ENCODE peak calls at places on chromosomes 2 and 18, in five cellular contexts. One of them, this sample, is unnamed. For H3K27me3, the result is how much of the 10 kb centered on the place peaks cover.

GRCh38 chr2:168064011-168064998 is 183.1 kb downstream of the STK39 start:
- DNase-seq in heart left ventricle: no peak
- DNase-seq in IMR-90: no peak
- DNase-seq in Panc1: no peak
- DNase-seq in thyroid gland: no peak
- DNase-seq in this sample: no peak

GRCh38 chr18:63518178-63519012 is 23.8 kb upstream of the SERPINB12 start:
- DNase-seq in thyroid gland: peak
- DNase-seq in IMR-90: peak
- DNase-seq in Panc1: peak
- DNase-seq in heart left ventricle: peak
- DNase-seq in this sample: peak

GRCh38 chr2:183606022-183606717 is 481.9 kb downstream of the NUP35 start:
- DNase-seq in Panc1: no peak
- DNase-seq in thyroid gland: no peak
- DNase-seq in heart left ventricle: no peak
- DNase-seq in IMR-90: no peak
- DNase-seq in this sample: no peak

GRCh38 chr2:36338124-36338826 is 17.3 kb upstream of the CRIM1 start:
- DNase-seq in IMR-90: no peak
- DNase-seq in thyroid gland: no peak
- DNase-seq in Panc1: no peak
- DNase-seq in heart left ventricle: no peak
- DNase-seq in this sample: no peak

GRCh38 chr2:143030127-143030526 is 99.1 kb upstream of the ARHGAP15 start:
- DNase-seq in Panc1: no peak
- DNase-seq in heart left ventricle: no peak
- DNase-seq in thyroid gland: no peak
- DNase-seq in IMR-90: peak
- DNase-seq in this sample: no peak

GRCh38 chr2:199811360-199811759 is 39.6 kb downstream of the FTCDNL1 start:
- DNase-seq in IMR-90: no peak
- DNase-seq in heart left ventricle: no peak
- DNase-seq in thyroid gland: no peak
- DNase-seq in Panc1: no peak
- DNase-seq in this sample: no peak

GRCh38 chr2:49798570-49798969 is 644.3 kb upstream of the FSHR start:
- DNase-seq in IMR-90: no peak
- DNase-seq in thyroid gland: no peak
- DNase-seq in heart left ventricle: no peak
- DNase-seq in Panc1: no peak
- DNase-seq in this sample: no peak

GRCh38 chr2:33441235-33441810 is 35.1 kb upstream of the RASGRP3 start:
- DNase-seq in thyroid gland: peak
- DNase-seq in IMR-90: peak
- DNase-seq in Panc1: peak
- DNase-seq in heart left ventricle: peak
- DNase-seq in this sample: peak

GRCh38 chr2:131146749-131147148 is 41.6 kb downstream of the PLEKHB2 start:
- DNase-seq in Panc1: no peak
- DNase-seq in thyroid gland: no peak
- DNase-seq in IMR-90: no peak
- DNase-seq in heart left ventricle: no peak
- DNase-seq in this sample: no peak

DNA sequence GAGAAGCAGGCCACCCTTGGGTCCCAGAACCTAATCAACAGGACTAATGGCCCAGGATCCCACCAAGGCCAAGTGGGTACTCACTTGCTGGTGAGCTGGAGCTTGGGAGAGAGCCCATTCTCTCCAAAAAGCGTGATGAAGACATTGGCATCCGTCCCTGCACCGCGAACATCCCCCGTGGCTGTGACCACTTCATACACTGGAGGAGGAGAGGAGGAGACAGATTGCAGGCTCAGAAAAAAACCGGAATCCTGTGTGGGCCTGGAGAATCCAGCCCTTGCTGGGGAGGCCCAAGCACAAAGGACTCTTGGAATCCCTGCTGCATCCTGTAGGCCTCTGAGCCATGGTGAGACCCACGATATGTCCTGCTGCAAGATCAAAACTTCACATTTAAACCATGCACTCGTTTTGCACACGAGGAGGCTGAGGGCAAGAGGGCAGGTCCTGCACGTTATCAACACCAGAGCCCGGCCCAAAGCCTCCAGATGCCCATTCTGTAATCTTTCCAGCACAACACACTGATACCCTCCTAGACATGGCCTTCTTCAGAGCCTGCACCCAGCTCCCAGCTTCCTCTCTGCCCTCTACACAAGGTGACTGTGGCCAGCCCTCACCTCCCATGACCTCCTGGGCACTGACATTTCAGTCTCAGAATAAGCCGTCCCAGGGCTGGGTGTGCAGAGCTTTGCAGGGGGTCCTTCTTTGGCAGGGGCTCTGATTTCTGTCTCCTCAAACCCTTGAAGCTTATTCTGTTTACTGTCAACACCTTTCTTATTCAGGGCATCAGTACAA is 7.8 kb downstream of the LOXHD1 start:
- DNase-seq in thyroid gland: peak
- DNase-seq in Panc1: no peak
- DNase-seq in heart left ventricle: no peak
- DNase-seq in IMR-90: no peak
- DNase-seq in this sample: no peak
- H3K27me3 ChIP-seq in thyroid gland: under half
- H3K27me3 ChIP-seq in Panc1: under half
- H3K27me3 ChIP-seq in heart left ventricle: under half
- H3K27me3 ChIP-seq in IMR-90: under half
- H3K27me3 ChIP-seq in this sample: under half

DNA sequence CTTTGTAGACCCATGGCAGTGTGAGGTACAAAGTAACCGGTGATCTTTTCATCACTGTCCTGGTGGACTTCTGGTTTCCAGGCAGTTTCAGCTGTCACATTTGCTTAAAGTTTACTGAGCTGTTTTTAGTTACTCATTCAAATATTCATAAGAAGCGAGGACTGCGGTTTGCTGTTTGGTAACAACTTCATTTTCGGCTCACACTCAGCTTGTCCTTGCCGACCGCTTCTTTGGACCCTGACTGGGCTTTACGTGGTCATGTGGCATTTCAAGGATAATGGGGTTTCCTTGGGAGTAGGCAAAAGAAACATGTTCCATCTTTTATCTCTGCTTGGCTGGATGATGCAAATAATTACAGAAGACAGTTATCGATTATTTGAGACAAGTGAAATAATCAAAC is 350.7 kb downstream of the PAX3 start:
- DNase-seq in thyroid gland: no peak
- DNase-seq in IMR-90: no peak
- DNase-seq in heart left ventricle: no peak
- DNase-seq in Panc1: no peak
- DNase-seq in this sample: no peak
- H3K27me3 ChIP-seq in thyroid gland: under half
- H3K27me3 ChIP-seq in IMR-90: under half
- H3K27me3 ChIP-seq in heart left ventricle: under half
- H3K27me3 ChIP-seq in Panc1: under half
- H3K27me3 ChIP-seq in this sample: under half

DNA sequence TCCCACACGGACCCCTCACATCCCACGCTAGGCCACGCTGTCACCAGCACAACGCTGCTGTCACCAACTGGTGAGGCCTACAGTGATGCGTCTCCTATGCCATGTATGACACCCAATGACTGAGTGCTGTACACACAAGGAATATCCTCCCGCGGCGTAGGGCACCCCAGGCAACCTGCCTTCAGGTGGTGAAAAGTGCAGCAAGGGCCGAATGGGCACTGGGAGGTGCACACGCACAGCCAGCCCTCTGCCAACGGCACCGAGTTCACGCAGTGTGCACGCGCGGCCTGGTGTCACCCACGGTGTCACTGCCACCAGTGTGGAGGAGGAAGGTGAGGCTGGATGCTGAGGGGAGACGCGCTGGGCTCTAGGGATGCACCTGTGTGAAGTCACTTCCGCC is 4.5 kb downstream of the HS1BP3 start:
- DNase-seq in Panc1: no peak
- DNase-seq in thyroid gland: no peak
- DNase-seq in heart left ventricle: no peak
- DNase-seq in IMR-90: no peak
- DNase-seq in this sample: no peak
- H3K27me3 ChIP-seq in Panc1: under half
- H3K27me3 ChIP-seq in thyroid gland: under half
- H3K27me3 ChIP-seq in heart left ventricle: under half
- H3K27me3 ChIP-seq in IMR-90: under half
- H3K27me3 ChIP-seq in this sample: under half

GRCh38 chr2:16655457-16655837 is 10.2 kb downstream of the CYRIA start:
- DNase-seq in IMR-90: no peak
- DNase-seq in thyroid gland: no peak
- DNase-seq in heart left ventricle: no peak
- DNase-seq in Panc1: no peak
- DNase-seq in this sample: no peak
- H3K27me3 ChIP-seq in IMR-90: under half
- H3K27me3 ChIP-seq in thyroid gland: under half
- H3K27me3 ChIP-seq in heart left ventricle: under half
- H3K27me3 ChIP-seq in Panc1: under half
- H3K27me3 ChIP-seq in this sample: under half

GRCh38 chr2:26619096-26619495 is 22.1 kb downstream of the CIB4 start:
- DNase-seq in IMR-90: no peak
- DNase-seq in thyroid gland: no peak
- DNase-seq in Panc1: no peak
- DNase-seq in heart left ventricle: no peak
- DNase-seq in this sample: no peak
- H3K27me3 ChIP-seq in IMR-90: half or more
- H3K27me3 ChIP-seq in thyroid gland: under half
- H3K27me3 ChIP-seq in Panc1: under half
- H3K27me3 ChIP-seq in heart left ventricle: under half
- H3K27me3 ChIP-seq in this sample: under half

This sample was measured in DND-41.